ENCODE peak calls at places on chromosomes 13 and 19, in ten cellular contexts. K is ovary, E is transverse colon, Y is esophagus muscularis mucosa, L is H1, I is A549, T is tibial nerve, R is stomach, A is HepG2, F is GM12878. U is an unnamed sample.

GRCh38 chr13:102799544-102800144 is 725 bp downstream of the BIVM start:
- DNase-seq in Y (no peak), L (no peak), A (no peak), E (peak; percentile 26), I (peak; percentile 6), F (no peak), R (peak; percentile 29), K (no peak), T (no peak), U (peak; percentile 67)

GRCh38 chr19:33802001-33802400 is 5.3 kb downstream of the KCTD15 start:
- DNase-seq in I (no peak), T (no peak), E (no peak), A (no peak), F (no peak), R (no peak), Y (no peak), L (no peak), K (no peak), U (no peak)

GRCh38 chr13:76489299-76489698 is 396.9 kb downstream of the KCTD12 start:
- DNase-seq in T (no peak), F (no peak), I (no peak), K (no peak), A (no peak), R (no peak), E (no peak), L (no peak), Y (no peak), U (no peak)

GRCh38 chr13:66210677-66211076 is 1019.5 kb downstream of the PCDH9 start:
- DNase-seq in F (no peak), I (peak; percentile 21), R (no peak), A (no peak), L (no peak), Y (no peak), K (no peak), T (no peak), E (no peak), U (no peak)

GRCh38 chr19:48815870-48816501 is 5.2 kb upstream of the BCAT2 start:
- DNase-seq in I (peak; percentile 71), T (no peak), K (no peak), E (no peak), A (peak; percentile 86), R (peak; percentile 62), L (no peak), Y (no peak), F (no peak), U (no peak)

GRCh38 chr13:76708138-76708537 is 178.1 kb downstream of the KCTD12 start:
- DNase-seq in R (no peak), I (no peak), L (no peak), E (no peak), K (no peak), T (no peak), A (no peak), F (no peak), Y (no peak), U (no peak)

GRCh38 chr19:52739576-52739975 is 4.7 kb upstream of the ZNF611 start:
- DNase-seq in L (no peak), F (no peak), R (no peak), T (no peak), E (no peak), A (no peak), K (no peak), Y (no peak), I (no peak), U (no peak)

GRCh38 chr13:42484396-42484795 is 89.6 kb upstream of the TNFSF11 start:
- DNase-seq in K (no peak), A (no peak), R (no peak), L (no peak), Y (no peak), E (no peak), T (no peak), I (no peak), F (no peak), U (no peak)

GRCh38 chr13:45705145-45705695 is 3.1 kb downstream of the CBY2 start:
- DNase-seq in Y (peak; percentile 83), A (no peak), I (no peak), E (no peak), R (no peak), L (no peak), F (no peak), K (no peak), T (no peak), U (no peak)

GRCh38 chr13:45702869-45703391 is 810 bp downstream of the CBY2 start:
- DNase-seq in Y (no peak), A (no peak), L (no peak), K (no peak), F (no peak), E (no peak), I (no peak), R (no peak), T (no peak), U (no peak)

GRCh38 chr13:45704211-45704739 is 2.2 kb downstream of the CBY2 start:
- DNase-seq in L (no peak), E (no peak), K (no peak), A (no peak), R (no peak), F (no peak), I (no peak), T (no peak), Y (peak; percentile 74), U (no peak)

GRCh38 chr13:45702088-45702487 is at the start of gene CBY2:
- DNase-seq in L (no peak), K (no peak), R (no peak), A (no peak), E (no peak), I (no peak), Y (peak; percentile 45), F (no peak), T (no peak), U (no peak)

DNA sequence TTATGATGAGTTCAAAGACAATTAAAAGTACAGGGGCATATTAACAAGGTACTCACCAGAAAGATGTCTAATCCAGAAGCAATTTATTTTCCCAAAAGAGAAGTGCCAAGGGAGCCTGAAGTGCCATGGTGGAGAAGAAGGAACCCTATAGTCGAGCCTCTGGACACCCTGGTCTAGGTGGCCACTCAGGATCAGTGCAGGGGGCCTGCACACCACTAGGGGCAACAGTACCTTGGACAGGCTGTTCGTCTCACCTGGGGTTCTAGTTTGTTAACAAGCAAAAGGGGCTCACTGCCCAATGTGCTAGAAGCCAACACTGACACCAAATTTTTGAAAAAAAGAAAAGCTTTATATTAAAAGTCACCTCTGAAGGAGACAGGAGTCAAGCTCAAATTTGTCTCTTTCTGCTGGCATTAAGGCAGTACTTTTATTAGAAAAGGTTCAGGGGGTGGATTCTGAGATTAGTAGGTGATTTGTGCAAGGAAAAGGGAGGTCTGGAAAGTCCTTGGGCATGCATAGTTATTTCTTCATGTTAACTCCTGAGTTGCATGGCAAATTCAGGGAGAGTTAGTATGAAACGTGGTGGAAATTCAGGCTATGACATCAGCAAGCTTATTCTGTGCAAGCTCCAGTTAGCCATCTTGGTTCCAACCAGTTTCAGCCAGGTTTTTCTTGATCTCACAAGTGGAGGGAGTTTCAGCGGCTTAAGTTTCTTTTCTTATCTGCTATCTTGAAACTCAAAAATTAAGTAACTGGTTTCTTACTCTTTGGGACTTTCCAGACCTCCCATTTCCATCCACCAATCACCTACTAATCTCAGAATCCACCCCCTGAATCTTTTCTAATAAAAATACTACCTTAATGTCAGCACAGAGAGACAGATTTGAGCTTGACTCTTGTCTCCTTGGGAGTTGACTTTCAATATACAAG is 884 bp upstream of the CBY2 start:
- DNase-seq in I (no peak), K (no peak), A (no peak), F (peak; percentile 93), T (no peak), R (no peak), Y (peak; percentile 21), L (no peak), E (no peak), U (no peak)
- TF ChIP-seq EP300 in I (no peak), K (no peak), A (no peak), F (no peak), T (no peak), R (no peak), Y (no peak), L (no peak), E (no peak), U (no peak)

GRCh38 chr19:39170398-39171231 is 26.1 kb upstream of the NCCRP1 start:
- DNase-seq in A (peak; percentile 49), F (no peak), K (no peak), Y (no peak), R (no peak), I (no peak), L (no peak), E (no peak), T (no peak), U (no peak)

GRCh38 chr19:39171479-39172465 is 25.0 kb upstream of the NCCRP1 start:
- DNase-seq in E (no peak), R (no peak), A (no peak), L (no peak), I (no peak), T (no peak), K (no peak), F (no peak), Y (no peak), U (no peak)

GRCh38 chr19:39167461-39168257 is 29.1 kb upstream of the NCCRP1 start:
- DNase-seq in K (no peak), R (peak; percentile 87), F (no peak), I (no peak), A (no peak), L (no peak), T (no peak), Y (no peak), E (peak; percentile 57), U (no peak)

GRCh38 chr19:39168258-39169142 is 28.3 kb upstream of the NCCRP1 start:
- DNase-seq in R (no peak), F (no peak), E (no peak), Y (no peak), A (no peak), I (no peak), L (no peak), T (no peak), K (no peak), U (no peak)

GRCh38 chr19:39169143-39169810 is 27.5 kb upstream of the NCCRP1 start:
- DNase-seq in F (no peak), K (no peak), Y (no peak), I (no peak), R (no peak), A (no peak), E (no peak), L (no peak), T (no peak), U (no peak)
- TF ChIP-seq EP300 in F (no peak), K (no peak), Y (no peak), I (no peak), R (no peak), A (no peak), E (no peak), L (no peak), T (no peak), U (no peak)

DNA sequence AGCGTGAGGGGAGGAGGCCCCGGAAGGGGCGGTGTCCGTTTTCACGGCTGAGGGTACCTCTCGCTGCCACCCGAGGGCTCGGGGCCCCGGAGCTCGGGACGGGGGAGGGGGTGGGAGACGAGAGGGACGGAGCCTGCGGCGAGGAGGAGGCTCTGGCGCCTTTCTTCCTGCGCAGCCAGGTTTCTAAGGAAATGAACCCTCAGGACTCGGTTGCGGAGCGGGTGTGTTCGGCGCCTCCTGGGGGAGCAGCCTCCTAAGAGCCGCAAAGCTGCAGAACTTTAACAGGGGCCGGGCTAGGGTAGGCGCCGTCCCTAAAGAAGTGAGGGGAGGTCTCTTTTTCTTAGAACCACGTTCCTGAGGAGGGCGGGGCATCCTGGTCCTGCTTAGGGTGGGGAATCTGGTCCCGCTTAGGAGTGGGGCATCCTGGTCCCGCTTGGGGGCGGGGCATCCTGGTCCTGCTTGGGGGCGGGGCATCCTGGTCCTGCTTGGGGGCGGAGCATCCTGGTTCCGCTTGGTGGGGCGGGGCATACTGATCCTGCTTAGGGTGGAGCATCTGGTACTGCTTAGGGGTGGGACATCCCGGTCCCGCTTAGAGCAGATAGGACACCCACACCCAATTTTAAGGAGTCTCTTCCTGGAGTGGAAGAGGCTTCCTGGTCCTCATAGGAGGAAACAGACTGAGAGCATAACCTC is 6.2 kb downstream of the SYT5 start:
- DNase-seq in Y (no peak), F (no peak), T (no peak), E (peak; percentile 61), I (peak; percentile 95), R (peak; percentile 43), K (peak; percentile 51), A (peak; percentile 39), L (peak; percentile 99), U (no peak)
- TF ChIP-seq EP300 in Y (no peak), F (no peak), T (no peak), E (no peak), I (no peak), R (no peak), K (no peak), A (no peak), L (no peak), U (no peak)

DNA sequence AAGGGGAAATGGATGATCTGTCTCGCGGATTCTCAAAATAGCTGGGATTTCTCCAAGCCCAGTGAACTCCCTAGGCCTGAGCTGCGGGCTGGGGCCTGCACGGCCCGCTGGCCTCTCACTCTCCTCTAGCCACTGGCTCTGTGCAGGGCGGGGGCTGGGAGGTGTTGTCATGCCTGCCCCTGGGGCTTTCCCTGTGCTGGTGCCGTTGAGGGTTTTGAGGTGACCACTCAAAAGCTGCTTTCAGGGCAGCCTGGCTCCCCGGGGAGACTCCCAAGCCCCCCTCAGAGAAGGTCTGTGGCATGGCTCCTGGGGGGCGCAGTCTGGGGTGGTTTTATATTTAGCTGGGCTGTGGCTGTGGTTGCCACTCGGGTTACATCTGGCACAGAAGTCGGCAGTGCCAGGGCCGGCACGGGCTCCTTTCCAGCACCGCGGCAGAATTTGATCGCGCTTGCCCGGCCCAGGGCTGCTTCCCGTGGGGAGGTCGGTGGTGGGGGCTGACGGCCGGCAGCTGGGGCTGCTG is 10.0 kb downstream of the NDUFB7 start:
- DNase-seq in Y (no peak), T (no peak), L (no peak), R (peak; percentile 61), I (no peak), E (no peak), K (no peak), F (no peak), A (no peak), U (no peak)
- TF ChIP-seq EP300 in Y (no peak), T (peak; percentile 6), L (no peak), R (no peak), I (no peak), E (no peak), K (no peak), F (no peak), A (no peak), U (no peak)